ENCODE peak calls at places on chromosomes 12 and 14, in four cellular contexts. Q is sigmoid colon, U is adrenal gland, C is neuronal stem cell. V is an unnamed sample.

GRCh38 chr12:76698316-76698715 is 65.6 kb upstream of the ZDHHC17 start:
- DNase-seq in Q (no peak), U (no peak), C (no peak), V (no peak)

GRCh38 chr14:52650774-52651173 is 44.6 kb downstream of the ERO1A start:
- DNase-seq in Q (no peak), U (no peak), C (no peak), V (no peak)

GRCh38 chr12:122749569-122750332 is 2.9 kb upstream of the DENR start:
- DNase-seq in Q (no peak), U (no peak), C (no peak), V (peak; percentile 36)

GRCh38 chr12:95615735-95616134 is 64.5 kb upstream of the USP44 start:
- DNase-seq in Q (no peak), U (no peak), C (no peak), V (no peak)

GRCh38 chr12:108690799-108691153 is 40.5 kb downstream of the CORO1C start:
- DNase-seq in Q (no peak), U (no peak), C (no peak), V (no peak)

GRCh38 chr12:64950899-64951298 is 126.5 kb downstream of the TBC1D30 start:
- DNase-seq in Q (no peak), U (no peak), C (no peak), V (no peak)

GRCh38 chr14:92553456-92553855 is 39.9 kb downstream of the RIN3 start:
- DNase-seq in Q (no peak), U (peak; percentile 68), C (no peak), V (no peak)

GRCh38 chr12:44881197-44881596 is 5.1 kb upstream of the NELL2 start:
- DNase-seq in Q (no peak), U (no peak), C (no peak), V (no peak)

GRCh38 chr14:94021001-94021400 is 5.1 kb upstream of the OTUB2 start:
- DNase-seq in Q (no peak), U (no peak), C (no peak), V (no peak)

GRCh38 chr12:47721431-47721973 is 3.8 kb downstream of the ENDOU start:
- DNase-seq in Q (no peak), U (no peak), C (no peak), V (no peak)

GRCh38 chr12:132429122-132429931 is 60.6 kb upstream of the FBRSL1 start:
- DNase-seq in Q (no peak), U (no peak), C (no peak), V (no peak)

GRCh38 chr12:79725987-79726386 is 35.2 kb upstream of the PAWR start:
- DNase-seq in Q (no peak), U (no peak), C (no peak), V (no peak)

GRCh38 chr12:88816201-88816600 is 235.9 kb upstream of the KITLG start:
- DNase-seq in Q (no peak), U (no peak), C (no peak), V (no peak)

GRCh38 chr12:112307219-112308062 is 74.8 kb downstream of the HECTD4 start:
- DNase-seq in Q (no peak), U (no peak), C (no peak), V (no peak)

GRCh38 chr12:95195122-95195521 is 22.1 kb downstream of the FGD6 start:
- DNase-seq in Q (no peak), U (no peak), C (no peak), V (no peak)

GRCh38 chr12:122087431-122088180 is 9.1 kb downstream of the MLXIP start:
- DNase-seq in Q (peak; percentile 59), U (no peak), C (no peak), V (no peak)

GRCh38 chr12:47886471-47887240 is 18.1 kb downstream of the VDR start:
- DNase-seq in Q (no peak), U (no peak), C (no peak), V (no peak)

GRCh38 chr12:31259136-31259881 is 66.6 kb downstream of the SINHCAF start:
- DNase-seq in Q (no peak), U (no peak), C (no peak), V (no peak)

GRCh38 chr14:105053996-105054395 is 11.2 kb downstream of the GPR132 start:
- DNase-seq in Q (no peak), U (no peak), C (no peak), V (no peak)

GRCh38 chr12:23898121-23898520 is 51.3 kb downstream of the SOX5 start:
- DNase-seq in Q (no peak), U (no peak), C (no peak), V (no peak)
- H3K4me1 ChIP-seq in Q (no peaks in the 10 kb centered on the region), U (no peaks in the 10 kb centered on the region), C (peaks cover 7% of the 10 kb centered on the region), V (no peaks in the 10 kb centered on the region)

DNA sequence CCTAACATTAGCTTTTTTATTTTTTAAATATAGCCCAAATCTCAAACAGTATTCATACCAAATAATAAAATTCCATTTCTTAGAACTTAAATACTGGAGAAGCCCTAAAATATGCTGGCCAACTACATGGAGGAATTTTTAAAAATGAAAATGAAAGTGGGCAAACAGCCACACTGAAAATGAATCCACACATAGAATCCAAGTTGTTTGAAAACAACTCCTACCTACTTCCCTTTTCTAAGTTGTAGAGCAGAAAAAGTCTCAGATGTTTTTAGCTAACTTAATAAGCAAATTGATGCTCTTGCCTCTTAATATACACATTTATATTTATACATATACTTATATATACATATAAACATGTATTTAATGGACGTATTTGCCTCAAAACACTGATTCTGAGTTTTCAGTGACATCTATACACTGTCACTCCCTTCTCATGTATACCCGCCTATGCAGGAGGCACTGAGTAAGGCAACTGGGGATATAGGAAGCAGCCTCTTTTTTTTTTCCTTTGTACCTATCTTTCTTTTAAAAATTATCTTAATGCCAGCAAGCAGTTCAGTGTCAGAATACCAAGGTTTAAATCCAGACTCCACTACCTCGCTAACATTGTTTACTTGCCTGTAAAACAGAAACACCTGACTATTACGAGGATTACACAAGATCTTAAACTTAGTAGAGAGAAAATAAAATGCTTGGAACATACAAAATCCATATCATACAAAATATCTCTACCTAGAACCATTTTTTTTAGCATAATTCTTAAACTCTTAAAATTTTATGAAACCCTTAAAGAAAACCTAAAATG is 13.3 kb downstream of the DICER1 start:
- DNase-seq in Q (no peak), U (no peak), C (no peak), V (peak; percentile 62)
- H3K4me3 ChIP-seq in Q (no peak overlapping the region), U (no peak overlapping the region), C (no peak overlapping the region), V (no peak overlapping the region)

GRCh38 chr14:102982852-102983470 is 60.5 kb downstream of the AMN start:
- DNase-seq in Q (peak; percentile 58), U (no peak), C (no peak), V (no peak)

GRCh38 chr14:102980409-102980810 is 57.9 kb downstream of the AMN start:
- DNase-seq in Q (no peak), U (no peak), C (no peak), V (no peak)

GRCh38 chr14:102977475-102977874 is 55.0 kb downstream of the AMN start:
- DNase-seq in Q (no peak), U (no peak), C (no peak), V (no peak)

GRCh38 chr14:102975662-102976061 is 53.2 kb downstream of the AMN start:
- DNase-seq in Q (no peak), U (no peak), C (no peak), V (no peak)

GRCh38 chr14:102979406-102979805 is 56.9 kb downstream of the AMN start:
- DNase-seq in Q (no peak), U (no peak), C (no peak), V (no peak)
- H3K36me3 ChIP-seq in Q (peaks cover 15% of the 10 kb centered on the region), U (no peaks in the 10 kb centered on the region), C (peaks cover 21% of the 10 kb centered on the region), V (no peaks in the 10 kb centered on the region)

DNA sequence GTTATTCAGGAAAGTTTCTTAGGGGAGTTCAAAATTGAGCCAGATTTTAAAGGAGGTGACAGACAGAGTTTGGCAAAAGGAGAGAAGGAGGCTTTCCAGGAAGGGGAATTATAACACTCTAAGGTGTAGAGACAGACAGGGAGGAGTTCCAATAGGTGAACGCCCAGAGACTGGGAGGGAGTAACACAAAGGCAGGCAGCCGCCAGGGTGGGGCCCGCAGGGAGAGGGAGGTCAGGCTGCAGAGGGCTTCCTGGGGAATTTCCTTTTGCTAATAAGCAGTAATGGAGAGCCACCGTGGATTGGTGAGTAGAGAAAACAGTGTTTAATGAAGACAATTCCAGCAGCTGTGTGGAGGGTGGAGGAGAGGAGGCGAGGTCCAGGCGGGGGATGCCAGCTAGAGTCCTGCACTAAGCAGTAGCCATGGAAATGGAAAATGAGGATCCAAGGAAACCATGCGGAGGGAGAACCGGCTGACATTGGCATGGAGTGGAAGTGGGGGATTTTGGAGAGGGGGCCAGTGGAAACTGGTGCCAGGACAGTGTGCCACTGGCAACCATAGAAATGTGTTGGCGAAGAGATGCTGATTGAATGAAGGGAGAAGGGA is 22.2 kb downstream of the GRIN2B start:
- DNase-seq in Q (no peak), U (no peak), C (no peak), V (no peak)
- H3K4me1 ChIP-seq in Q (no peaks in the 10 kb centered on the region), U (no peaks in the 10 kb centered on the region), C (peaks cover 8% of the 10 kb centered on the region), V (peaks cover 3% of the 10 kb centered on the region)

GRCh38 chr12:120132863-120133385 is 16.4 kb upstream of the RAB35 start:
- DNase-seq in Q (no peak), U (no peak), C (no peak), V (peak; percentile 86)

GRCh38 chr12:120130011-120130410 is 13.5 kb upstream of the RAB35 start:
- DNase-seq in Q (no peak), U (no peak), C (no peak), V (no peak)

GRCh38 chr12:120134307-120134980 is 17.9 kb upstream of the RAB35 start:
- DNase-seq in Q (no peak), U (no peak), C (no peak), V (no peak)

GRCh38 chr12:120131116-120131515 is 14.6 kb upstream of the RAB35 start:
- DNase-seq in Q (no peak), U (no peak), C (no peak), V (no peak)

GRCh38 chr12:120132437-120132836 is 15.9 kb upstream of the RAB35 start:
- DNase-seq in Q (no peak), U (no peak), C (no peak), V (no peak)
- H3K4me3 ChIP-seq in Q (no peak overlapping the region), U (no peak overlapping the region), C (no peak overlapping the region), V (peak overlapping the region; percentile 55)

GRCh38 chr12:104331376-104331775 is 27.8 kb downstream of the EID3 start:
- DNase-seq in Q (no peak), U (no peak), C (no peak), V (no peak)
- H3K36me3 ChIP-seq in Q (peaks cover 10% of the 10 kb centered on the region), U (no peaks in the 10 kb centered on the region), C (peaks cover 17% of the 10 kb centered on the region), V (peaks cover 57% of the 10 kb centered on the region)

GRCh38 chr14:96103560-96104460 is 64.6 kb downstream of the C14orf132 start:
- DNase-seq in Q (no peak), U (no peak), C (no peak), V (no peak)
- H3K4me1 ChIP-seq in Q (peaks cover 34% of the 10 kb centered on the region), U (no peaks in the 10 kb centered on the region), C (peaks cover 1% of the 10 kb centered on the region), V (peaks cover 23% of the 10 kb centered on the region)

DNA sequence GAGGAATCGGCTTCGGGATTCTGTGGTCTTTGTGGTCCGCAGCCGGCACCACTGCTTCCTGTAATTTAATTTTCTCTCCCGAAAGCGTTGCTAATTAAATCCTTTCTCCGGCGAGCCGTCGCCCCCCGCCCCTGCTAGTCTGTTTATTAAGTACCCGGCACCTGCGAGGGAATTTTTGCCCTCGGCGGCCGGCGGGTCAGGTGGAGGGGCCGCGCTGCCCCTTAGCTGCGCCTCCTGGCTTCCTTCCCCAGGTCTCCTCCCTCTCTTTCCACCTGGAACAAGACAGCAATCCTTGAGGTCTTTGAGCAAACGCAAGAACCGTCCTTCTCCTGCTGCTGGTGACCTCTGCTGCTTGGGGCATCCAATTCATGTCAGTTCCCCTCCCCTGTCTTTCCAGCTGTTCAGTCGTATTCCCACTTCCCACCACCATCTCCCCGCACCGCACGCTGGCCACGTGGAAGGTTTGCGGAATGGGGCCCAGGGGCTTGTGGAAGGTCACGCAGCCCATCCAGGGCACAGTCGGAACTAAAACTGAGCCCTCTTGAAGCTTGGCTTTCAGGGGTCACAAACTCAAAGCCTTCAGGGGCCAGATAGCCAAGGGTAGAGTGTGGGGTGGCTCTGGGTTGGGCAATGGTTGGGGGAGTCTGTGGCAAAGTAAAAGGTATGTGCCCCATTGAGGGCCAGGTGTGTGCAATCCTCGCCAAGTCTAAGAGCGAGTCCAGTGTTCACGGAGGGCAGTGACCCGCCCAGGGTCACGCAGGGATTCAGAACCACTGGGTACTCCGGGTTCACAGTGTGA is 16.1 kb downstream of the ZDHHC22 start:
- DNase-seq in Q (no peak), U (peak; percentile 13), C (no peak), V (no peak)
- H3K4me3 ChIP-seq in Q (peak overlapping the region; percentile 14), U (no peak overlapping the region), C (peak overlapping the region; percentile 83), V (no peak overlapping the region)